ENCODE peak calls at places on chromosomes 7 and 10, in four cellular contexts. E is Peyer's patch, X is K562, O is gastrocnemius medialis. W is an unnamed sample.
A peak's percentile ranks its signal among the peaks of the same experiment; 100 is the strongest.

GRCh38 chr7:70474639-70475234 is 657.2 kb upstream of the GALNT17 start:
- DNase-seq in E (no peak), X (no peak), O (no peak), W (no peak)

GRCh38 chr7:129950191-129950940 is 2.4 kb downstream of the UBE2H start:
- DNase-seq in E (peak; percentile 43), X (no peak), O (no peak), W (no peak)

GRCh38 chr7:30082686-30083085 is 52.1 kb upstream of the MTURN start:
- DNase-seq in E (no peak), X (no peak), O (no peak), W (no peak)

GRCh38 chr7:28078036-28078901 is 102.3 kb downstream of the JAZF1 start:
- DNase-seq in E (peak; percentile 78), X (peak; percentile 44), O (no peak), W (peak; percentile 80)

GRCh38 chr7:14407246-14408015 is 418.0 kb upstream of the ETV1 start:
- DNase-seq in E (no peak), X (no peak), O (no peak), W (no peak)

GRCh38 chr10:67492317-67493019 is 203.5 kb downstream of the CTNNA3 start:
- DNase-seq in E (peak; percentile 67), X (no peak), O (no peak), W (no peak)

GRCh38 chr7:25754333-25754732 is 397.7 kb upstream of the NFE2L3 start:
- DNase-seq in E (no peak), X (no peak), O (peak; percentile 92), W (no peak)

GRCh38 chr7:50196719-50197118 is 103.7 kb upstream of the ZPBP start:
- DNase-seq in E (no peak), X (no peak), O (no peak), W (no peak)

GRCh38 chr7:134910968-134911367 is 75.3 kb upstream of the AGBL3 start:
- DNase-seq in E (no peak), X (no peak), O (no peak), W (no peak)

GRCh38 chr7:29039747-29040569 is 81.8 kb upstream of the TRIL start:
- DNase-seq in E (no peak), X (no peak), O (no peak), W (no peak)

GRCh38 chr7:15457959-15458955 is 103.6 kb downstream of the AGMO start:
- DNase-seq in E (no peak), X (no peak), O (no peak), W (no peak)

GRCh38 chr7:30046127-30046774 is 18.0 kb downstream of the PLEKHA8 start:
- DNase-seq in E (no peak), X (no peak), O (no peak), W (no peak)

GRCh38 chr7:47514818-47515217 is 67.1 kb downstream of the TNS3 start:
- DNase-seq in E (peak; percentile 2), X (no peak), O (no peak), W (no peak)

GRCh38 chr7:158684329-158684728 is 20.3 kb downstream of the NCAPG2 start:
- DNase-seq in E (no peak), X (no peak), O (no peak), W (no peak)

GRCh38 chr7:11753441-11753840 is 78.6 kb downstream of the THSD7A start:
- DNase-seq in E (no peak), X (no peak), O (no peak), W (no peak)

GRCh38 chr7:12685550-12685949 is 1.9 kb upstream of the ARL4A start:
- DNase-seq in E (peak; percentile 63), X (no peak), O (peak; percentile 17), W (peak; percentile 28)

GRCh38 chr10:63935705-63936104 is 414.5 kb downstream of the REEP3 start:
- DNase-seq in E (no peak), X (no peak), O (no peak), W (no peak)

GRCh38 chr10:101451589-101452190 is 97.7 kb downstream of the BTRC start:
- DNase-seq in E (no peak), X (no peak), O (no peak), W (no peak)

GRCh38 chr7:68038621-68039314 is 1042.1 kb downstream of the TYW1 start:
- DNase-seq in E (no peak), X (no peak), O (no peak), W (peak; percentile 27)

GRCh38 chr10:49359349-49360231 is 36.3 kb downstream of the DRGX start:
- DNase-seq in E (no peak), X (no peak), O (no peak), W (no peak)

GRCh38 chr10:131943021-131943814 is 38.5 kb downstream of the BNIP3 start:
- DNase-seq in E (peak; percentile 48), X (peak; percentile 44), O (no peak), W (peak; percentile 77)

GRCh38 chr10:31580646-31581045 is 261.6 kb downstream of the ZEB1 start:
- DNase-seq in E (no peak), X (no peak), O (no peak), W (no peak)

GRCh38 chr10:7872041-7872442 is 53.7 kb downstream of the TAF3 start:
- DNase-seq in E (no peak), X (peak; percentile 41), O (no peak), W (no peak)

GRCh38 chr7:114415054-114415997 is 711 bp downstream of the FOXP2 start:
- DNase-seq in E (no peak), X (no peak), O (no peak), W (no peak)

GRCh38 chr10:50648935-50649227 is 25.1 kb upstream of the SGMS1 start:
- DNase-seq in E (no peak), X (no peak), O (no peak), W (no peak)

GRCh38 chr7:4681218-4681851 is 760 bp upstream of the FOXK1 start:
- DNase-seq in E (no peak), X (no peak), O (no peak), W (no peak)

GRCh38 chr7:27112960-27113949 is 10.8 kb upstream of the HOXA2 start:
- DNase-seq in E (peak; percentile 82), X (no peak), O (no peak), W (peak; percentile 91)

GRCh38 chr10:133350283-133350949 is 3.2 kb downstream of the PRAP1 start:
- DNase-seq in E (no peak), X (no peak), O (no peak), W (no peak)

GRCh38 chr7:114422478-114423217 is 8.0 kb downstream of the FOXP2 start:
- DNase-seq in E (no peak), X (no peak), O (no peak), W (no peak)

GRCh38 chr10:125091891-125092290 is 68.5 kb downstream of the CTBP2 start:
- DNase-seq in E (no peak), X (no peak), O (no peak), W (no peak)

GRCh38 chr7:132430863-132431822 is 145.1 kb downstream of the PLXNA4 start:
- DNase-seq in E (peak; percentile 82), X (no peak), O (no peak), W (peak; percentile 64)
- TF ChIP-seq POLR2A in E (no peak), X (no peak), O (no peak), W (no peak)

GRCh38 chr7:157276731-157277562 is 59.9 kb upstream of the DNAJB6 start:
- DNase-seq in E (no peak), X (peak; percentile 29), O (no peak), W (peak; percentile 33)

GRCh38 chr7:157279973-157280841 is 56.6 kb upstream of the DNAJB6 start:
- DNase-seq in E (no peak), X (peak; percentile 19), O (no peak), W (no peak)

GRCh38 chr7:157279679-157279972 is 57.2 kb upstream of the DNAJB6 start:
- DNase-seq in E (no peak), X (no peak), O (no peak), W (no peak)

GRCh38 chr7:157278167-157278790 is 58.5 kb upstream of the DNAJB6 start:
- DNase-seq in E (no peak), X (peak; percentile 14), O (no peak), W (no peak)

DNA sequence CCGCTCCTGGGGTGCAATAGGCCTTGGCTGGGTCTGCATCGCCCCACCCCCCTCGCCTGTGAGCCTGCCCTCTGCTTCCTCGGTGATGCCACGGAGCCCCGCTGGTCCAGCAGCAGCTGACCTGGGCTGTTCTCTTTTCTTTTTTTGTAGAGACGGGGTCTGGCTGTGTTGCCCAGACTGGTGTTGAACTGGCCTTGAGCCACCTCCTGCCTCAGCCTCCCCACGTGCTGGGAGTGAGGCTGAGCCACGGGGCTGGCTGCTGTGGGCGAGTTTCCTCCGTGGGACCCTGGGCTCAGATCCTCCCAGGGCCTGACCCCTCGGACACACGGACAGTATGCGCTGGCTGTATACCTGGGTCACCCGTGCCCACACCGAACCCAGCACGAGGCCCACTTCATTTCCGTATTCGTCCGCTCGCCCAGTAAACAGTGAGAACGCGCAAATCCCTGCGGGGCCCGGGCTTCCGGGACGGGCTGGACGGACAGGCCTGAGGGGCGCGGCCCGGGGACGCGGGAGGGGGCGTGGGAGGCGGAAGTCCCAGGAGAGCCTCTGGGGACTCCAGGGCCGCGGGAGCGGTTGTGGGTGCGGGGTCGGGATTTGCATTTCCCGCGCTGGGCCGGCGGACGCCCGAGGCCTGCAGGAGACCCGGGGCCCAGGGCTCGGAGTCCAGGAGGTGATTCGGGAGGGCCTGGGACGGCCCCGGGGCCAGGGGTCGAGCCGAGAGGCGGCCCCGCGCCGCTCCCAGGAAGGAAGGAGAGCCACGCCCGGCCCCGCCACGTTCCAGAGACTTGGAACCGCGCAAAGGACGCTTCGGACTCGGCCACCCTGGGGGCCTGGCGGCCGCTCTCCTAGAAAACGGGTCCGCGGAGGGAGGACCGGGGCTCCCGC is 57.8 kb upstream of the DNAJB6 start:
- DNase-seq in E (peak; percentile 76), X (peak; percentile 77), O (peak; percentile 52), W (peak; percentile 26)
- H3K4me3 ChIP-seq in E (peak overlapping the region; percentile 67), X (no peak overlapping the region), O (peak overlapping the region; percentile 52), W (no peak overlapping the region)

GRCh38 chr7:2381881-2382509 is 21.4 kb upstream of the CHST12 start:
- DNase-seq in E (no peak), X (no peak), O (no peak), W (no peak)

GRCh38 chr7:2379821-2380450 is 23.5 kb upstream of the CHST12 start:
- DNase-seq in E (no peak), X (no peak), O (no peak), W (no peak)

GRCh38 chr7:2380461-2380860 is 22.9 kb upstream of the CHST12 start:
- DNase-seq in E (no peak), X (no peak), O (no peak), W (no peak)

GRCh38 chr7:2379161-2379560 is 24.2 kb upstream of the CHST12 start:
- DNase-seq in E (no peak), X (no peak), O (no peak), W (no peak)

DNA sequence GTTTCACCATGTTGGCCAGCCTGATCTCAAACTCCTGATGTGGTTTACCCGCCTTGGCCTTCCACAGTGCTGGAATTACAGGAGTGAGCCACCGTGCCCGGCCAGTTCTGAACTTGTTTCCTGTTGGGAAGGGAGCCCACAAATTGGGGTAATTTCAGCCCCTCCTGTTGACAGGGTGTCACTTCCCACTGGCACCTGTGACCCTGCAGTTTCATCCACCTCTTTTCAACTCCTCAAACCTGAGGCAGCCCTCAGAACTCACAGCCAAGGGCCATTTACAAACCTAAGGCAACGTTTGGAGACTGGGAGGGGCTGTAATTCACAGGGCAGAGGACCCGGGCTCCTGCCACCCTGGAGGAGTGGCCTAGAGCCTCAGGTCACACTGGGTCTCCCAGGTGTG is 22.2 kb upstream of the CHST12 start:
- DNase-seq in E (no peak), X (no peak), O (no peak), W (no peak)
- TF ChIP-seq POLR2A in E (no peak), X (peak; percentile 54), O (no peak), W (no peak)

DNA sequence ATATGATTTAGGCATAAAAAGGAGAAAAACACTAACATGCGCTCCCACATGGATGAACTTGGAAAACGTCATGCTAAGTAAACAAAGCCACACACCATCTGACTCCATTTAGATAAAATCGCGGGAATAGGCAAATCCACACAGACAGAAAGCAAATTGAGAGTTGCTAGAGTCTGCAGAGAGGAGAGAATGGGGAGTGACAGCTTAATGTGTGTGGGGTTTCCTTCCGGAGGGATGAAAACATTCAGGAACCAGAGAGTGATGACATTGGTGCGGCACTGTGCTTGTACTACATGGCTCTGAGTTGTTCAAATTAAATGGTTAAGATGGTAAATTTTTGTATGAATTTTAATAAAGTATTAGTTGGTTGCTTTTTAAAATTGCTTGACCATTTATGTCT is 482.9 kb upstream of the AKR1E2 start:
- DNase-seq in E (no peak), X (no peak), O (no peak), W (no peak)
- H3K4me3 ChIP-seq in E (no peak overlapping the region), X (no peak overlapping the region), O (no peak overlapping the region), W (no peak overlapping the region)

W was measured in adrenal gland.